ENCODE peak calls at places on chromosomes 5 and 9, in five cellular contexts. One of them, this sample, is unnamed.

GRCh38 chr9:128102196-128102595 is 25.3 kb downstream of the PTGES2 start:
- DNase-seq in BJ: no peak
- DNase-seq in CD4-positive, alpha-beta T cell: no peak
- DNase-seq in upper lobe of left lung: no peak
- DNase-seq in fibroblast of pulmonary artery: no peak
- DNase-seq in this sample: no peak

GRCh38 chr9:120374817-120375216 is 205.2 kb downstream of the CDK5RAP2 start:
- DNase-seq in BJ: no peak
- DNase-seq in CD4-positive, alpha-beta T cell: no peak
- DNase-seq in upper lobe of left lung: no peak
- DNase-seq in fibroblast of pulmonary artery: no peak
- DNase-seq in this sample: no peak

GRCh38 chr5:16467363-16468219 is 2.0 kb upstream of the ZNF622 start:
- DNase-seq in BJ: peak; percentile 15
- DNase-seq in CD4-positive, alpha-beta T cell: no peak
- DNase-seq in upper lobe of left lung: no peak
- DNase-seq in fibroblast of pulmonary artery: peak; percentile 45
- DNase-seq in this sample: no peak

GRCh38 chr9:13427587-13427986 is 148.1 kb upstream of the MPDZ start:
- DNase-seq in BJ: no peak
- DNase-seq in CD4-positive, alpha-beta T cell: no peak
- DNase-seq in upper lobe of left lung: no peak
- DNase-seq in fibroblast of pulmonary artery: peak; percentile 86
- DNase-seq in this sample: no peak

GRCh38 chr5:131959906-131960305 is 14.4 kb upstream of the MEIKIN start:
- DNase-seq in BJ: no peak
- DNase-seq in CD4-positive, alpha-beta T cell: no peak
- DNase-seq in upper lobe of left lung: no peak
- DNase-seq in fibroblast of pulmonary artery: no peak
- DNase-seq in this sample: no peak

GRCh38 chr9:96209407-96210031 is 92.5 kb downstream of the HSD17B3 start:
- DNase-seq in BJ: peak; percentile 23
- DNase-seq in CD4-positive, alpha-beta T cell: no peak
- DNase-seq in upper lobe of left lung: no peak
- DNase-seq in fibroblast of pulmonary artery: peak; percentile 57
- DNase-seq in this sample: no peak

GRCh38 chr5:96968614-96969013 is 32.7 kb downstream of the LNPEP start:
- DNase-seq in BJ: no peak
- DNase-seq in CD4-positive, alpha-beta T cell: no peak
- DNase-seq in upper lobe of left lung: no peak
- DNase-seq in fibroblast of pulmonary artery: no peak
- DNase-seq in this sample: no peak

GRCh38 chr5:122030251-122030650 is 47.8 kb downstream of the LOX start:
- DNase-seq in BJ: no peak
- DNase-seq in CD4-positive, alpha-beta T cell: no peak
- DNase-seq in upper lobe of left lung: no peak
- DNase-seq in fibroblast of pulmonary artery: peak; percentile 23
- DNase-seq in this sample: no peak

GRCh38 chr5:72205431-72206009 is 98.2 kb downstream of the MAP1B start:
- DNase-seq in BJ: no peak
- DNase-seq in CD4-positive, alpha-beta T cell: no peak
- DNase-seq in upper lobe of left lung: no peak
- DNase-seq in fibroblast of pulmonary artery: no peak
- DNase-seq in this sample: no peak

GRCh38 chr5:131419877-131420276 is 156.0 kb downstream of the CDC42SE2 start:
- DNase-seq in BJ: no peak
- DNase-seq in CD4-positive, alpha-beta T cell: no peak
- DNase-seq in upper lobe of left lung: no peak
- DNase-seq in fibroblast of pulmonary artery: no peak
- DNase-seq in this sample: no peak

GRCh38 chr5:56142620-56143431 is 90.3 kb downstream of the ANKRD55 start:
- DNase-seq in BJ: no peak
- DNase-seq in CD4-positive, alpha-beta T cell: no peak
- DNase-seq in upper lobe of left lung: peak; percentile 22
- DNase-seq in fibroblast of pulmonary artery: no peak
- DNase-seq in this sample: no peak

GRCh38 chr5:171317225-171317624 is 8.2 kb downstream of the TLX3 start:
- DNase-seq in BJ: no peak
- DNase-seq in CD4-positive, alpha-beta T cell: no peak
- DNase-seq in upper lobe of left lung: no peak
- DNase-seq in fibroblast of pulmonary artery: no peak
- DNase-seq in this sample: no peak

GRCh38 chr9:14043491-14043890 is 270.4 kb downstream of the NFIB start:
- DNase-seq in BJ: no peak
- DNase-seq in CD4-positive, alpha-beta T cell: no peak
- DNase-seq in upper lobe of left lung: no peak
- DNase-seq in fibroblast of pulmonary artery: peak; percentile 41
- DNase-seq in this sample: no peak

GRCh38 chr5:51810592-51810991 is 427.3 kb downstream of the ISL1 start:
- DNase-seq in BJ: peak; percentile 6
- DNase-seq in CD4-positive, alpha-beta T cell: no peak
- DNase-seq in upper lobe of left lung: no peak
- DNase-seq in fibroblast of pulmonary artery: no peak
- DNase-seq in this sample: no peak

GRCh38 chr5:7548576-7548975 is 152.6 kb downstream of the ADCY2 start:
- DNase-seq in BJ: no peak
- DNase-seq in CD4-positive, alpha-beta T cell: no peak
- DNase-seq in upper lobe of left lung: no peak
- DNase-seq in fibroblast of pulmonary artery: no peak
- DNase-seq in this sample: no peak

GRCh38 chr5:55701462-55702103 is 10.5 kb downstream of the SLC38A9 start:
- DNase-seq in BJ: no peak
- DNase-seq in CD4-positive, alpha-beta T cell: no peak
- DNase-seq in upper lobe of left lung: no peak
- DNase-seq in fibroblast of pulmonary artery: no peak
- DNase-seq in this sample: no peak

GRCh38 chr5:69528015-69528414 is 32.0 kb upstream of the GTF2H2C start:
- DNase-seq in BJ: no peak
- DNase-seq in CD4-positive, alpha-beta T cell: no peak
- DNase-seq in upper lobe of left lung: no peak
- DNase-seq in fibroblast of pulmonary artery: no peak
- DNase-seq in this sample: no peak

GRCh38 chr5:154829589-154830218 is 20.7 kb downstream of the FAXDC2 start:
- DNase-seq in BJ: no peak
- DNase-seq in CD4-positive, alpha-beta T cell: peak; percentile 27
- DNase-seq in upper lobe of left lung: no peak
- DNase-seq in fibroblast of pulmonary artery: no peak
- DNase-seq in this sample: no peak

GRCh38 chr5:8829322-8830029 is 716.4 kb downstream of the SEMA5A start:
- DNase-seq in BJ: peak; percentile 92
- DNase-seq in CD4-positive, alpha-beta T cell: no peak
- DNase-seq in upper lobe of left lung: no peak
- DNase-seq in fibroblast of pulmonary artery: peak; percentile 99
- DNase-seq in this sample: no peak

GRCh38 chr5:61933787-61934626 is 372.0 kb upstream of the KIF2A start:
- DNase-seq in BJ: no peak
- DNase-seq in CD4-positive, alpha-beta T cell: no peak
- DNase-seq in upper lobe of left lung: no peak
- DNase-seq in fibroblast of pulmonary artery: peak; percentile 61
- DNase-seq in this sample: no peak
- TF ChIP-seq CTCF in BJ: peak; percentile 58
- TF ChIP-seq CTCF in CD4-positive, alpha-beta T cell: no peak
- TF ChIP-seq CTCF in upper lobe of left lung: peak; percentile 35
- TF ChIP-seq CTCF in fibroblast of pulmonary artery: peak; percentile 47
- TF ChIP-seq CTCF in this sample: no peak

DNA sequence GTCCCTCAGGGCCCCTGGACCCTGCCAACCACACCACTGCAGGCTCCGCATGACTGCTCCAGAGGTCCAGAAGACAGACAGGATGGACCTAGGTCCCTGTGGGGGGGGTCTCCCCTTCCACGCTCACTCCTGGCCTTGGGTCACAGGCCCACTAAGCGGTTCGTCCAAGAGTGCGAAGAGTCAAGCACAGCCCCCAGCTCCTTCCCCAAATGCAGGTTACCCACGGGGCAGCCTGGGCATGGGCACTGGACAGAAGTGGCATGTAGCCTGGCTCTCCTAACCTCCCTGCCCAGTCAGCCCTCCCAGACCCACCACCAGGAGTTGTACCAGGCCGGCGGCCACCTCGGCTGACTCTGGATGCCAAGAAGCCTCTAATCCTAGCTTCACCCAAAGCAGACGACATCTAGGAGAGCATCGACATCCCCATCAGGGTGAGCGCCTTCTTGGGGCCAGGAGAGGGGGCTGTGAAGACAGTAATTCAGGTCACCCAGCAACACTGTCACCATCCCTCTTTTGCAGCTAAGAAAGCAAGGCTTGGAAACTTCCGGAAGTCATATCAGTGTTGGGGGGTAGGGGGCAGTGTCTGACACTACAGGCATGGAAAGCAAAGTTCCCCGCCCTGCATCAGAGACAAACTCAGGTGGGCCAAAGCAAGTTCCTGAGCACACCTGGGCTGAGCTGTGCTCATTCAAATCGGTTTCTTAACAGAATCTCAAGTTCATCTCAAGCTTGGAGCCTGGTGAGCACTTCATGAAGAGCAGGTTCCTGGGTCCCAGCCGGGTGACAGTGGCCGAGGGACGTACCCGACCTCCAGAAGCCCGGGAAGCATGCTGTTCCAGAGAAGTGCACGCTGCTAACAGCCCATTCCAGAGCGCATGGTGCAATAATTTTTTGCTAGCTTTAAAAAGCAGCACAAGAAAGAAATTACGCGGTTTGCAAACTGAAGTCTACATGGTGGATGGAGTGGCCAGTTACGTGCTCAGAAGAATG is 68.7 kb downstream of the SEMA4D start:
- DNase-seq in BJ: no peak
- DNase-seq in CD4-positive, alpha-beta T cell: peak; percentile 52
- DNase-seq in upper lobe of left lung: no peak
- DNase-seq in fibroblast of pulmonary artery: no peak
- DNase-seq in this sample: no peak
- TF ChIP-seq CTCF in BJ: no peak
- TF ChIP-seq CTCF in CD4-positive, alpha-beta T cell: peak; percentile 58
- TF ChIP-seq CTCF in upper lobe of left lung: no peak
- TF ChIP-seq CTCF in fibroblast of pulmonary artery: peak; percentile 15
- TF ChIP-seq CTCF in this sample: peak; percentile 28

DNA sequence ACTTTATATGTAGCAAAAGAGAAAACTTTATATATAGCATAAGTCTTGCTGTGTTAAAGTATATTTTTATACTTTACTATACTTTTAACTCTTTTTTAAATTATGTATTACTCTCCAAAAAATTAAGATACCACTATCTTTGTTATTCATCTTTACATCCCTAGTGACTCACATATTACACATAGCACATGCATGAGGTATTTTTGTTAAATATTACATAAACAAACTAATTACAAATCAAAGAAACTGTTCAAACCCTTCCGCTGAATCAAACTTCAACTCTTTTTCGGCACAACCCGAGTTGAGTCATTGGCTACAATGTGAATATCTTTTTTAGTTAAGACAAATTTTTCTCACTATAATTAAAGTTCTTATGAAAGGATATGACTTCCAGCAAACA is 32.1 kb downstream of the NADK2 start:
- DNase-seq in BJ: no peak
- DNase-seq in CD4-positive, alpha-beta T cell: no peak
- DNase-seq in upper lobe of left lung: no peak
- DNase-seq in fibroblast of pulmonary artery: peak; percentile 8
- DNase-seq in this sample: no peak
- TF ChIP-seq CTCF in BJ: no peak
- TF ChIP-seq CTCF in CD4-positive, alpha-beta T cell: no peak
- TF ChIP-seq CTCF in upper lobe of left lung: no peak
- TF ChIP-seq CTCF in fibroblast of pulmonary artery: no peak
- TF ChIP-seq CTCF in this sample: no peak

GRCh38 chr9:24242599-24242998 is 303.1 kb downstream of the IZUMO3 start:
- DNase-seq in BJ: no peak
- DNase-seq in CD4-positive, alpha-beta T cell: no peak
- DNase-seq in upper lobe of left lung: no peak
- DNase-seq in fibroblast of pulmonary artery: no peak
- DNase-seq in this sample: no peak

GRCh38 chr9:24245988-24246387 is 299.7 kb downstream of the IZUMO3 start:
- DNase-seq in BJ: no peak
- DNase-seq in CD4-positive, alpha-beta T cell: no peak
- DNase-seq in upper lobe of left lung: no peak
- DNase-seq in fibroblast of pulmonary artery: peak; percentile 21
- DNase-seq in this sample: no peak
- TF ChIP-seq CTCF in BJ: peak; percentile 21
- TF ChIP-seq CTCF in CD4-positive, alpha-beta T cell: no peak
- TF ChIP-seq CTCF in upper lobe of left lung: no peak
- TF ChIP-seq CTCF in fibroblast of pulmonary artery: peak; percentile 16
- TF ChIP-seq CTCF in this sample: no peak

GRCh38 chr5:2806176-2806575 is 54.7 kb upstream of the IRX2 start:
- DNase-seq in BJ: no peak
- DNase-seq in CD4-positive, alpha-beta T cell: no peak
- DNase-seq in upper lobe of left lung: peak; percentile 43
- DNase-seq in fibroblast of pulmonary artery: no peak
- DNase-seq in this sample: no peak

GRCh38 chr5:2803751-2804150 is 52.3 kb upstream of the IRX2 start:
- DNase-seq in BJ: no peak
- DNase-seq in CD4-positive, alpha-beta T cell: no peak
- DNase-seq in upper lobe of left lung: no peak
- DNase-seq in fibroblast of pulmonary artery: no peak
- DNase-seq in this sample: no peak

GRCh38 chr5:2801602-2802525 is 50.4 kb upstream of the IRX2 start:
- DNase-seq in BJ: no peak
- DNase-seq in CD4-positive, alpha-beta T cell: no peak
- DNase-seq in upper lobe of left lung: no peak
- DNase-seq in fibroblast of pulmonary artery: no peak
- DNase-seq in this sample: no peak

GRCh38 chr5:2802693-2803365 is 51.4 kb upstream of the IRX2 start:
- DNase-seq in BJ: no peak
- DNase-seq in CD4-positive, alpha-beta T cell: no peak
- DNase-seq in upper lobe of left lung: no peak
- DNase-seq in fibroblast of pulmonary artery: no peak
- DNase-seq in this sample: no peak

GRCh38 chr5:2805080-2805479 is 53.6 kb upstream of the IRX2 start:
- DNase-seq in BJ: no peak
- DNase-seq in CD4-positive, alpha-beta T cell: no peak
- DNase-seq in upper lobe of left lung: no peak
- DNase-seq in fibroblast of pulmonary artery: no peak
- DNase-seq in this sample: no peak
- TF ChIP-seq CTCF in BJ: no peak
- TF ChIP-seq CTCF in CD4-positive, alpha-beta T cell: no peak
- TF ChIP-seq CTCF in upper lobe of left lung: peak; percentile 16
- TF ChIP-seq CTCF in fibroblast of pulmonary artery: no peak
- TF ChIP-seq CTCF in this sample: no peak

GRCh38 chr9:71210326-71210725 is 88.9 kb upstream of the TRPM3 start:
- DNase-seq in BJ: no peak
- DNase-seq in CD4-positive, alpha-beta T cell: no peak
- DNase-seq in upper lobe of left lung: no peak
- DNase-seq in fibroblast of pulmonary artery: no peak
- DNase-seq in this sample: no peak
- TF ChIP-seq CTCF in BJ: no peak
- TF ChIP-seq CTCF in CD4-positive, alpha-beta T cell: no peak
- TF ChIP-seq CTCF in upper lobe of left lung: no peak
- TF ChIP-seq CTCF in fibroblast of pulmonary artery: no peak
- TF ChIP-seq CTCF in this sample: no peak

GRCh38 chr5:60161340-60161934 is 267.9 kb upstream of the PDE4D start:
- DNase-seq in BJ: no peak
- DNase-seq in CD4-positive, alpha-beta T cell: no peak
- DNase-seq in upper lobe of left lung: no peak
- DNase-seq in fibroblast of pulmonary artery: peak; percentile 58
- DNase-seq in this sample: no peak
- TF ChIP-seq CTCF in BJ: peak; percentile 64
- TF ChIP-seq CTCF in CD4-positive, alpha-beta T cell: no peak
- TF ChIP-seq CTCF in upper lobe of left lung: no peak
- TF ChIP-seq CTCF in fibroblast of pulmonary artery: peak; percentile 67
- TF ChIP-seq CTCF in this sample: no peak